ENCODE peak calls at places on chromosomes 6 and 20, in ten cellular contexts. One of them, this sample, is unnamed.
A peak's percentile ranks its signal among the peaks of the same experiment; 100 is the strongest.

GRCh38 chr6:12806811-12807210 is 90.2 kb downstream of the PHACTR1 start:
- DNase-seq in endothelial cell of umbilical vein: no peak
- DNase-seq in pancreas: no peak
- DNase-seq in upper lobe of right lung: no peak
- DNase-seq in heart left ventricle: no peak
- DNase-seq in psoas muscle: no peak
- DNase-seq in GM23248: peak; percentile 9
- DNase-seq in stomach: no peak
- DNase-seq in CD8-positive, alpha-beta T cell: no peak
- DNase-seq in fibroblast of lung: no peak
- DNase-seq in this sample: no peak

GRCh38 chr20:52192296-52193007 is 873 bp upstream of the ZFP64 start:
- DNase-seq in GM23248: no peak
- DNase-seq in stomach: no peak
- DNase-seq in pancreas: no peak
- DNase-seq in heart left ventricle: peak; percentile 53
- DNase-seq in CD8-positive, alpha-beta T cell: no peak
- DNase-seq in upper lobe of right lung: peak; percentile 66
- DNase-seq in fibroblast of lung: no peak
- DNase-seq in endothelial cell of umbilical vein: no peak
- DNase-seq in psoas muscle: peak; percentile 19
- DNase-seq in this sample: no peak

GRCh38 chr6:35468980-35469710 is 944 bp downstream of the RPL10A start:
- DNase-seq in endothelial cell of umbilical vein: no peak
- DNase-seq in psoas muscle: peak; percentile 52
- DNase-seq in CD8-positive, alpha-beta T cell: no peak
- DNase-seq in heart left ventricle: no peak
- DNase-seq in stomach: no peak
- DNase-seq in GM23248: peak; percentile 50
- DNase-seq in fibroblast of lung: no peak
- DNase-seq in upper lobe of right lung: peak; percentile 75
- DNase-seq in pancreas: peak; percentile 64
- DNase-seq in this sample: peak; percentile 84

GRCh38 chr20:57048027-57048869 is 218.2 kb downstream of the BMP7 start:
- DNase-seq in pancreas: no peak
- DNase-seq in endothelial cell of umbilical vein: no peak
- DNase-seq in psoas muscle: no peak
- DNase-seq in GM23248: peak; percentile 68
- DNase-seq in fibroblast of lung: peak; percentile 27
- DNase-seq in heart left ventricle: no peak
- DNase-seq in stomach: no peak
- DNase-seq in upper lobe of right lung: peak; percentile 63
- DNase-seq in CD8-positive, alpha-beta T cell: no peak
- DNase-seq in this sample: no peak

GRCh38 chr6:125393449-125393858 is 91.7 kb upstream of the HDDC2 start:
- DNase-seq in fibroblast of lung: no peak
- DNase-seq in endothelial cell of umbilical vein: no peak
- DNase-seq in GM23248: no peak
- DNase-seq in CD8-positive, alpha-beta T cell: no peak
- DNase-seq in heart left ventricle: no peak
- DNase-seq in stomach: no peak
- DNase-seq in pancreas: no peak
- DNase-seq in upper lobe of right lung: no peak
- DNase-seq in psoas muscle: no peak
- DNase-seq in this sample: no peak

GRCh38 chr20:34058831-34059230 is 53.2 kb downstream of the EIF2S2 start:
- DNase-seq in stomach: no peak
- DNase-seq in endothelial cell of umbilical vein: peak; percentile 29
- DNase-seq in fibroblast of lung: no peak
- DNase-seq in psoas muscle: no peak
- DNase-seq in pancreas: no peak
- DNase-seq in GM23248: peak; percentile 30
- DNase-seq in upper lobe of right lung: no peak
- DNase-seq in CD8-positive, alpha-beta T cell: peak; percentile 43
- DNase-seq in heart left ventricle: no peak
- DNase-seq in this sample: no peak

GRCh38 chr6:24504642-24505586 is 10.1 kb downstream of the ALDH5A1 start:
- DNase-seq in upper lobe of right lung: peak; percentile 89
- DNase-seq in psoas muscle: no peak
- DNase-seq in fibroblast of lung: no peak
- DNase-seq in endothelial cell of umbilical vein: no peak
- DNase-seq in pancreas: no peak
- DNase-seq in GM23248: no peak
- DNase-seq in heart left ventricle: no peak
- DNase-seq in stomach: no peak
- DNase-seq in CD8-positive, alpha-beta T cell: no peak
- DNase-seq in this sample: no peak

GRCh38 chr20:36541227-36542018 is at the start of gene MYL9:
- DNase-seq in fibroblast of lung: peak; percentile 80
- DNase-seq in psoas muscle: peak; percentile 90
- DNase-seq in upper lobe of right lung: peak; percentile 95
- DNase-seq in heart left ventricle: peak; percentile 98
- DNase-seq in stomach: peak; percentile 85
- DNase-seq in CD8-positive, alpha-beta T cell: no peak
- DNase-seq in pancreas: peak; percentile 82
- DNase-seq in GM23248: peak; percentile 90
- DNase-seq in endothelial cell of umbilical vein: peak; percentile 43
- DNase-seq in this sample: peak; percentile 98

GRCh38 chr20:35437599-35437998 is 429 bp downstream of the GDF5 start:
- DNase-seq in stomach: no peak
- DNase-seq in pancreas: no peak
- DNase-seq in upper lobe of right lung: no peak
- DNase-seq in endothelial cell of umbilical vein: no peak
- DNase-seq in fibroblast of lung: no peak
- DNase-seq in heart left ventricle: no peak
- DNase-seq in GM23248: no peak
- DNase-seq in CD8-positive, alpha-beta T cell: no peak
- DNase-seq in psoas muscle: no peak
- DNase-seq in this sample: no peak
- H3K4me3 ChIP-seq in stomach: no peak overlapping the region
- H3K4me3 ChIP-seq in pancreas: no peak overlapping the region
- H3K4me3 ChIP-seq in upper lobe of right lung: peak overlapping the region; percentile 23
- H3K4me3 ChIP-seq in endothelial cell of umbilical vein: no peak overlapping the region
- H3K4me3 ChIP-seq in fibroblast of lung: peak overlapping the region; percentile 61
- H3K4me3 ChIP-seq in heart left ventricle: no peak overlapping the region
- H3K4me3 ChIP-seq in GM23248: no peak overlapping the region
- H3K4me3 ChIP-seq in CD8-positive, alpha-beta T cell: no peak overlapping the region
- H3K4me3 ChIP-seq in psoas muscle: peak overlapping the region; percentile 11
- H3K4me3 ChIP-seq in this sample: no peak overlapping the region

DNA sequence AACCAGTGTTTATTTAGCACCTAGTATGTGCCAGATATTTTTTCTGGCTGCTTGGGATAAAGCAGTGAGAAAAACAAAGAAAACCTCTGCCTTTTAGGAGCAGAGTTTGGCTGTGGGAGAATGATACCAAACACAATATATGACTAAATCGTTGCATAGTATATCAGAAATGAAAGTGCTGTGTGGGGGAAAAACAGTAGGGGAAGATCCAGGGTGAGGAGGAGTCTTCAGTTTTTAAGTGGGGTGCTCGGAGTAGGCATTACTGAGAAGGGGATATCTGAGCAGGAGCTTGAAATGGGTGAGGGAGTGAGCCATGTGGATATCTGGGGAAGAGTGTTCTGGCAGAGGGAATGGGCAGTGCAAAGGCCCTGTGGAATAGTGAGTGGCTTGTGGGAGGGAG is 23.0 kb downstream of the TAF8 start:
- DNase-seq in endothelial cell of umbilical vein: no peak
- DNase-seq in GM23248: no peak
- DNase-seq in stomach: no peak
- DNase-seq in upper lobe of right lung: no peak
- DNase-seq in CD8-positive, alpha-beta T cell: no peak
- DNase-seq in psoas muscle: no peak
- DNase-seq in pancreas: no peak
- DNase-seq in fibroblast of lung: no peak
- DNase-seq in heart left ventricle: no peak
- DNase-seq in this sample: no peak
- H3K36me3 ChIP-seq in endothelial cell of umbilical vein: peaks cover 34% of the 10 kb centered on the region
- H3K36me3 ChIP-seq in GM23248: peaks cover 5% of the 10 kb centered on the region
- H3K36me3 ChIP-seq in stomach: peaks cover 93% of the 10 kb centered on the region
- H3K36me3 ChIP-seq in upper lobe of right lung: peaks cover 77% of the 10 kb centered on the region
- H3K36me3 ChIP-seq in CD8-positive, alpha-beta T cell: peaks cover 39% of the 10 kb centered on the region
- H3K36me3 ChIP-seq in psoas muscle: peaks cover 95% of the 10 kb centered on the region
- H3K36me3 ChIP-seq in pancreas: peaks cover 26% of the 10 kb centered on the region
- H3K36me3 ChIP-seq in fibroblast of lung: peaks cover 5% of the 10 kb centered on the region
- H3K36me3 ChIP-seq in heart left ventricle: peaks cover 89% of the 10 kb centered on the region
- H3K36me3 ChIP-seq in this sample: peaks cover 50% of the 10 kb centered on the region

GRCh38 chr6:138085839-138086222 is 21.4 kb downstream of the PERP start:
- DNase-seq in fibroblast of lung: no peak
- DNase-seq in pancreas: no peak
- DNase-seq in endothelial cell of umbilical vein: no peak
- DNase-seq in stomach: no peak
- DNase-seq in psoas muscle: no peak
- DNase-seq in CD8-positive, alpha-beta T cell: no peak
- DNase-seq in heart left ventricle: no peak
- DNase-seq in GM23248: no peak
- DNase-seq in upper lobe of right lung: no peak
- DNase-seq in this sample: no peak

GRCh38 chr6:138089325-138089724 is 17.9 kb downstream of the PERP start:
- DNase-seq in pancreas: no peak
- DNase-seq in stomach: no peak
- DNase-seq in GM23248: no peak
- DNase-seq in heart left ventricle: no peak
- DNase-seq in psoas muscle: no peak
- DNase-seq in CD8-positive, alpha-beta T cell: no peak
- DNase-seq in upper lobe of right lung: no peak
- DNase-seq in fibroblast of lung: no peak
- DNase-seq in endothelial cell of umbilical vein: peak; percentile 27
- DNase-seq in this sample: no peak

GRCh38 chr6:138086573-138087196 is 20.5 kb downstream of the PERP start:
- DNase-seq in CD8-positive, alpha-beta T cell: no peak
- DNase-seq in GM23248: no peak
- DNase-seq in endothelial cell of umbilical vein: no peak
- DNase-seq in psoas muscle: no peak
- DNase-seq in stomach: no peak
- DNase-seq in upper lobe of right lung: no peak
- DNase-seq in pancreas: no peak
- DNase-seq in heart left ventricle: no peak
- DNase-seq in fibroblast of lung: peak; percentile 32
- DNase-seq in this sample: no peak

GRCh38 chr6:138087549-138087948 is 19.7 kb downstream of the PERP start:
- DNase-seq in heart left ventricle: no peak
- DNase-seq in pancreas: no peak
- DNase-seq in fibroblast of lung: no peak
- DNase-seq in psoas muscle: no peak
- DNase-seq in endothelial cell of umbilical vein: no peak
- DNase-seq in GM23248: peak; percentile 30
- DNase-seq in stomach: no peak
- DNase-seq in upper lobe of right lung: no peak
- DNase-seq in CD8-positive, alpha-beta T cell: no peak
- DNase-seq in this sample: no peak

DNA sequence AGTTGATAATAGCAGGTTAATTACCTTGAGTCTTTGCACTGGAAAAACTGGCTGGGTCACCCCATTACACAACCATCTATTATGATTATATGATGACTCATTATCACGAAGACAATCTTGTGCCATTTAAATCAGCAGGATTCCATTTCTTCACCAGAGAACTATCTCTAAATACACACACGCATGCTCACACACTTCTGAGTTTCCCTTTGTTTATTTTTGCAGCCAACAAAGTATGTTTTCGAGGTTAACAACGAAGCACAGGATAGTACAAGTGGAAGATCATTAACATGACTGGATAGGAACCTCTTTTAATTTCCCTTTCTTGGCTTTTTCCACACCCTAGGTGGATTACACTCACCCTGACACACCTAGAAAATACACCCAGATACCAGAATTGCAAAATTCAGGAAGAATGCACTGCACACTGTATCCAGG is 18.9 kb downstream of the PERP start:
- DNase-seq in psoas muscle: no peak
- DNase-seq in stomach: peak; percentile 59
- DNase-seq in endothelial cell of umbilical vein: peak; percentile 63
- DNase-seq in pancreas: no peak
- DNase-seq in fibroblast of lung: peak; percentile 91
- DNase-seq in heart left ventricle: no peak
- DNase-seq in CD8-positive, alpha-beta T cell: no peak
- DNase-seq in GM23248: peak; percentile 83
- DNase-seq in upper lobe of right lung: no peak
- DNase-seq in this sample: no peak
- H3K27ac ChIP-seq in psoas muscle: no peak overlapping the region
- H3K27ac ChIP-seq in stomach: peak overlapping the region; percentile 67
- H3K27ac ChIP-seq in endothelial cell of umbilical vein: no peak overlapping the region
- H3K27ac ChIP-seq in pancreas: no peak overlapping the region
- H3K27ac ChIP-seq in fibroblast of lung: peak overlapping the region; percentile 35
- H3K27ac ChIP-seq in heart left ventricle: no peak overlapping the region
- H3K27ac ChIP-seq in CD8-positive, alpha-beta T cell: no peak overlapping the region
- H3K27ac ChIP-seq in GM23248: peak overlapping the region; percentile 46
- H3K27ac ChIP-seq in upper lobe of right lung: no peak overlapping the region
- H3K27ac ChIP-seq in this sample: no peak overlapping the region

GRCh38 chr6:8084586-8084985 is 17.8 kb downstream of the EEF1E1 start:
- DNase-seq in stomach: no peak
- DNase-seq in heart left ventricle: no peak
- DNase-seq in fibroblast of lung: peak; percentile 62
- DNase-seq in CD8-positive, alpha-beta T cell: no peak
- DNase-seq in psoas muscle: no peak
- DNase-seq in GM23248: peak; percentile 51
- DNase-seq in endothelial cell of umbilical vein: no peak
- DNase-seq in upper lobe of right lung: no peak
- DNase-seq in pancreas: no peak
- DNase-seq in this sample: no peak

GRCh38 chr6:8082572-8082953 is 18.4 kb upstream of the BLOC1S5 start:
- DNase-seq in fibroblast of lung: no peak
- DNase-seq in heart left ventricle: no peak
- DNase-seq in stomach: no peak
- DNase-seq in psoas muscle: no peak
- DNase-seq in GM23248: no peak
- DNase-seq in pancreas: no peak
- DNase-seq in upper lobe of right lung: no peak
- DNase-seq in CD8-positive, alpha-beta T cell: no peak
- DNase-seq in endothelial cell of umbilical vein: no peak
- DNase-seq in this sample: no peak

GRCh38 chr6:8086755-8087306 is 15.5 kb downstream of the EEF1E1 start:
- DNase-seq in CD8-positive, alpha-beta T cell: no peak
- DNase-seq in fibroblast of lung: no peak
- DNase-seq in GM23248: no peak
- DNase-seq in pancreas: no peak
- DNase-seq in psoas muscle: no peak
- DNase-seq in endothelial cell of umbilical vein: no peak
- DNase-seq in heart left ventricle: no peak
- DNase-seq in upper lobe of right lung: no peak
- DNase-seq in stomach: no peak
- DNase-seq in this sample: no peak

GRCh38 chr6:8082954-8083858 is 19.0 kb upstream of the BLOC1S5 start:
- DNase-seq in GM23248: peak; percentile 96
- DNase-seq in psoas muscle: no peak
- DNase-seq in heart left ventricle: no peak
- DNase-seq in stomach: peak; percentile 70
- DNase-seq in fibroblast of lung: peak; percentile 84
- DNase-seq in CD8-positive, alpha-beta T cell: no peak
- DNase-seq in upper lobe of right lung: no peak
- DNase-seq in endothelial cell of umbilical vein: peak; percentile 95
- DNase-seq in pancreas: peak; percentile 30
- DNase-seq in this sample: no peak

DNA sequence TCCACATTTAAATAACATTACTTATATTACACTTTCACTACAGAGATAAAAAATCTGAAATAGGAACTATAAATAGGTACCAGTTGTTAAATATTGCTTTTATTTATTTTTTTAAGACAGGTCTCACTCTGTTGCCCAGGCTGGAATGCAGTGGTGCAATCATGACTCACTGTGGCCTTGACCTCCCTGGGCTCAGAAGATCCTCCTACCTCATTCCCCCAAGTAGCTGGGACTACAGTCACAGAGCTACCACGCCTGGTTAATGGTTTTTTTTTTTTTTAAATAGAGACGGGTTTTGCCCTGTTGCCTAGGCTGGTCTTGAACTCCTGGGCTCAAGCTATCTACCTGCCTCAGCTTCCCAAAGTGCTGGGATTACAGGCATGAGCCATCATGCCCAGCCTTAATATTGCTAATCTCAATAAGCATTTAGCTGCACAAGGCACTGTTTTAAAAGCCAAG is 17.3 kb downstream of the EEF1E1 start:
- DNase-seq in stomach: peak; percentile 37
- DNase-seq in pancreas: no peak
- DNase-seq in psoas muscle: peak; percentile 35
- DNase-seq in CD8-positive, alpha-beta T cell: no peak
- DNase-seq in GM23248: peak; percentile 92
- DNase-seq in upper lobe of right lung: no peak
- DNase-seq in endothelial cell of umbilical vein: peak; percentile 91
- DNase-seq in fibroblast of lung: peak; percentile 90
- DNase-seq in heart left ventricle: no peak
- DNase-seq in this sample: peak; percentile 84
- H3K4me3 ChIP-seq in stomach: no peak overlapping the region
- H3K4me3 ChIP-seq in pancreas: no peak overlapping the region
- H3K4me3 ChIP-seq in psoas muscle: no peak overlapping the region
- H3K4me3 ChIP-seq in CD8-positive, alpha-beta T cell: no peak overlapping the region
- H3K4me3 ChIP-seq in GM23248: peak overlapping the region; percentile 9
- H3K4me3 ChIP-seq in upper lobe of right lung: no peak overlapping the region
- H3K4me3 ChIP-seq in endothelial cell of umbilical vein: no peak overlapping the region
- H3K4me3 ChIP-seq in fibroblast of lung: no peak overlapping the region
- H3K4me3 ChIP-seq in heart left ventricle: no peak overlapping the region
- H3K4me3 ChIP-seq in this sample: no peak overlapping the region

This sample was measured in kidney.